ENCODE peak calls at places on chromosomes 7 and 10, in five cellular contexts. S is A549, Z is endothelial cell of umbilical vein, P is GM12878, L is K562. T is an unnamed sample.

GRCh38 chr7:36814311-36814710 is 90.0 kb upstream of the AOAH start:
- DNase-seq in S (no peak), Z (no peak), P (no peak), L (no peak), T (no peak)

GRCh38 chr7:22718911-22719420 is 8.0 kb upstream of the IL6 start:
- DNase-seq in S (no peak), Z (no peak), P (no peak), L (no peak), T (no peak)

GRCh38 chr10:64863836-64864235 is 1342.6 kb downstream of the REEP3 start:
- DNase-seq in S (no peak), Z (no peak), P (no peak), L (no peak), T (no peak)

GRCh38 chr7:134693256-134693655 is 46.6 kb downstream of the BPGM start:
- DNase-seq in S (peak), Z (no peak), P (no peak), L (no peak), T (no peak)

GRCh38 chr10:126224967-126225671 is 163.2 kb downstream of the ADAM12 start:
- DNase-seq in S (no peak), Z (no peak), P (no peak), L (no peak), T (no peak)

GRCh38 chr7:1123721-1124120 is 35.8 kb downstream of the GPER1 start:
- DNase-seq in S (peak), Z (peak), P (no peak), L (no peak), T (no peak)

GRCh38 chr10:129725011-129725410 is 239.1 kb downstream of the EBF3 start:
- DNase-seq in S (no peak), Z (no peak), P (no peak), L (no peak), T (no peak)

GRCh38 chr10:7942859-7943258 is 111.6 kb upstream of the GATA3 start:
- DNase-seq in S (no peak), Z (no peak), P (no peak), L (no peak), T (no peak)

GRCh38 chr10:123908379-123908778 is 16.8 kb upstream of the CPXM2 start:
- DNase-seq in S (no peak), Z (no peak), P (no peak), L (no peak), T (no peak)

GRCh38 chr10:111233439-111233838 is 156.6 kb downstream of the ADRA2A start:
- DNase-seq in S (no peak), Z (no peak), P (no peak), L (no peak), T (peak)

GRCh38 chr7:26705567-26705966 is 158.8 kb downstream of the SKAP2 start:
- DNase-seq in S (peak), Z (peak), P (no peak), L (no peak), T (no peak)

GRCh38 chr10:131657318-131657984 is 243.4 kb upstream of the PPP2R2D start:
- DNase-seq in S (no peak), Z (no peak), P (no peak), L (no peak), T (no peak)

GRCh38 chr7:96052860-96053452 is 268.9 kb downstream of the SLC25A13 start:
- DNase-seq in S (no peak), Z (no peak), P (no peak), L (no peak), T (no peak)

GRCh38 chr10:76582536-76582935 is 1055.1 kb downstream of the KCNMA1 start:
- DNase-seq in S (no peak), Z (no peak), P (no peak), L (no peak), T (no peak)

GRCh38 chr10:98030093-98030821 is at the start of gene CRTAC1:
- DNase-seq in S (peak), Z (peak), P (no peak), L (no peak), T (no peak)

GRCh38 chr7:452230-452751 is 67.4 kb downstream of the PDGFA start:
- DNase-seq in S (no peak), Z (no peak), P (no peak), L (peak), T (no peak)

GRCh38 chr10:103139803-103140202 is 53.3 kb downstream of the NT5C2 start:
- DNase-seq in S (peak), Z (no peak), P (no peak), L (no peak), T (peak)

GRCh38 chr7:28708033-28708451 is 250.1 kb downstream of the TRIL start:
- DNase-seq in S (no peak), Z (no peak), P (no peak), L (no peak), T (no peak)

GRCh38 chr10:52048051-52048450 is 266.0 kb upstream of the DKK1 start:
- DNase-seq in S (no peak), Z (no peak), P (no peak), L (no peak), T (no peak)

GRCh38 chr10:118903691-118904090 is 125.8 kb upstream of the NANOS1 start:
- DNase-seq in S (no peak), Z (no peak), P (no peak), L (no peak), T (no peak)

GRCh38 chr7:44348851-44349781 is 23.7 kb upstream of the CAMK2B start:
- DNase-seq in S (no peak), Z (no peak), P (no peak), L (no peak), T (no peak)

GRCh38 chr10:74156919-74157289 is 5.9 kb downstream of the ADK start:
- DNase-seq in S (no peak), Z (no peak), P (no peak), L (peak), T (peak)

GRCh38 chr7:20033621-20034200 is 183.5 kb downstream of the MACC1 start:
- DNase-seq in S (peak), Z (no peak), P (no peak), L (no peak), T (no peak)

GRCh38 chr10:76624470-76624869 is 1013.1 kb downstream of the KCNMA1 start:
- DNase-seq in S (no peak), Z (no peak), P (peak), L (no peak), T (peak)

GRCh38 chr10:44576715-44577191 is 191.9 kb upstream of the CXCL12 start:
- DNase-seq in S (no peak), Z (no peak), P (no peak), L (no peak), T (no peak)

GRCh38 chr10:44587488-44588140 is 202.7 kb upstream of the CXCL12 start:
- DNase-seq in S (no peak), Z (no peak), P (no peak), L (no peak), T (no peak)

GRCh38 chr10:44577533-44577932 is 192.6 kb upstream of the CXCL12 start:
- DNase-seq in S (no peak), Z (no peak), P (no peak), L (no peak), T (no peak)

GRCh38 chr10:44578271-44578670 is 193.4 kb upstream of the CXCL12 start:
- DNase-seq in S (no peak), Z (no peak), P (no peak), L (no peak), T (no peak)

DNA sequence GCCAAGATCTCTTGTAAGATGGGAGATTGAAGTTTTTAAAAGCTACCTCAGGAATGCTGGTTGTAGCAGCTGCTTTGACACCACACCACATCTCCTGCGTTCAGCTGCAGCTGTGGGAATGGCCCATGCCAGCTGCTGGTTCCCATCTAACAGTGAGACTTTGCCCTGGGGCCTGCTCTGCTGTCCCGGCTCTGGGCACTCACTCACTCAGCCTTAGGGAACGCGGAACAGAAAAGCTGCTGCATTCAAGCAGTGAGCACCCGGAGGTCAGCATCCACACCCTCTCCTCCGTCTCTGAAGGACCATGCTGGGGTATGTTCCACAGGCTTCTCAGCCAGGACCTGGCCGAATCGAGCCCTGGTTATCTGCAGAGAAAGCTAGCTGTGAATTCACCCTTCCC is 197.1 kb upstream of the CXCL12 start:
- DNase-seq in S (no peak), Z (no peak), P (no peak), L (no peak), T (no peak)
- TF ChIP-seq MYC in S (no peak), Z (no peak), P (no peak), L (no peak), T (no peak)

GRCh38 chr10:81576336-81576735 is 298.7 kb upstream of the NRG3 start:
- DNase-seq in S (no peak), Z (no peak), P (no peak), L (no peak), T (peak)
- TF ChIP-seq MAX in S (no peak), Z (no peak), P (no peak), L (no peak), T (no peak)

GRCh38 chr7:104767826-104768536 is 246.0 kb upstream of the KMT2E start:
- DNase-seq in S (no peak), Z (no peak), P (no peak), L (no peak), T (no peak)
- TF ChIP-seq MYC in S (no peak), Z (no peak), P (no peak), L (no peak), T (no peak)

DNA sequence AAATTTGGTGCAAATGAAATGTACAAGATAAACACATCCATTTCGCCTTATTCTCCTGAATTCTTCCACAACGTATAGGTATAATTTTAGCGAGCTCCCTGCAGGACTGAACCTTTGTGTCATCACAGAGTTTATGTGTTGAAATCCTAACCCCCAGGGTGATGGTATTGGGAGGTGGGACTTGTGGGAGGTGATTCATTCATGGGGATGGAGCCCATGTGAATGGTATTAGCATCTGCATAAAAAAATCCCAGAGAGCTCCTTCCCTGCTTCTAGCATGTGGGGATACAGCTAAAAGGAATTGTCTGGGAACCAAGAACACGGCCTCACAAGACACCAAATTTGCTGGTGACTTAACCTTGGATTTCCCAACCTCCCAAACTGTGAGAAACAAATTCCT is 741.4 kb upstream of the VSTM2A start:
- DNase-seq in S (no peak), Z (no peak), P (no peak), L (no peak), T (peak)
- TF ChIP-seq MAX in S (no peak), Z (no peak), P (no peak), L (no peak), T (no peak)

GRCh38 chr10:44369851-44370250 is 15.0 kb downstream of the CXCL12 start:
- DNase-seq in S (no peak), Z (no peak), P (no peak), L (no peak), T (no peak)

GRCh38 chr10:44370731-44371248 is 14.1 kb downstream of the CXCL12 start:
- DNase-seq in S (no peak), Z (no peak), P (no peak), L (no peak), T (no peak)

GRCh38 chr10:44374155-44374554 is 10.7 kb downstream of the CXCL12 start:
- DNase-seq in S (no peak), Z (no peak), P (no peak), L (no peak), T (no peak)

GRCh38 chr10:44373341-44373995 is 11.4 kb downstream of the CXCL12 start:
- DNase-seq in S (no peak), Z (no peak), P (no peak), L (no peak), T (no peak)

DNA sequence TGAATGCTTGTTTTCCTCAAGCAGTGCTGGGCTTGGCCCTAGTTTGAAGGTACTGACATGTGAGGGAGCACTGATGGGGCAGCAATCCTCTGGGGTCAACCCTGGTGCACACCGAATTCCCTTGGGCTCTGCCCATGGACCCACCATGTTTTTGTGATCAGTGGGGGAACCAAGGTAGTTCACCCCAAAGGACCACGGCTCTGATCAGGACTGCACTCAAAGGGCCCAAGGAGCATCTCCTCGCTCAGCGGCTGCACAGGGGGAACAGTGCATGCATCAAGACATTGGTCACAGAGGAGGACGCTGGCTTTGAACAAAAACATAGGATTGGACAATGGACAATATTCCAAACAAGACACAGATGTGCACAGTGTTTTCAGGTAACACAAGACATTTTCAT is 12.7 kb downstream of the CXCL12 start:
- DNase-seq in S (no peak), Z (no peak), P (no peak), L (no peak), T (no peak)
- TF ChIP-seq MYC in S (no peak), Z (no peak), P (no peak), L (no peak), T (no peak)

GRCh38 chr10:72746606-72747357 is 54.8 kb downstream of the MCU start:
- DNase-seq in S (no peak), Z (peak), P (no peak), L (no peak), T (peak)
- TF ChIP-seq MAX in S (no peak), Z (no peak), P (no peak), L (no peak), T (no peak)

DNA sequence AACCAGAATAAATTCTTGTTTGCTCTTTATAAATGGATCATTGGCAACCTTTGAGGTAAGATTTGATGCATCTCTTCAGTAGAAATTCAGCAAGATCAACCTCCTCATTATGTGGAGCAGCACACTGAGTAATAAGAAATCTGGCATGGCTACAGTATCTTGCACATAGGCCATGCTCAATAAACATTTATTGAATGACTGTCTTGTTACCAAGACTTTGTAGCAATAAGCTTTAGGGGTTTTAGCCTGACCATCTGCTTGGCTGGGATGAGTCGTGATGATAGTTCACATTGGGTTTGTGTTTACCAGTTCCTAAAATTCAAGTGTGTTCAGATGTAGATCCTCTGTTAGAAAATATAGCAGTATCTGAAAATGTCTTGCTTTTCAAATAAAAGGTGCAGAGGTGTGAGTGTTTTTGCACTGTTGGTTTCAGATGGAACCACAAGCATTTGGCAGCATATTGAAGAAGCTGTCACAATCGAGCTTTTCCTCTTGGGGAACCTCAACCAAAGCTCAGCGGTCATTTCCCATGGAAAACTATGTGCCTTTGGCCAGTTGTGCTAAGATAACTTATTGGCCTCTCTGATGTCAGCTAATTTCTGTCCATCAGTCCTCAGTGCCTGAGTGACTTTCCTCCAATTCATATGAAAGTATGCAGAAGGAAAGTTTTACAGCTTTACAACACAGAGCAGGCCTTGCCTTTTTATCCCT is 442.6 kb downstream of the GFRA1 start:
- DNase-seq in S (no peak), Z (no peak), P (no peak), L (no peak), T (no peak)
- TF ChIP-seq MYC in S (no peak), Z (no peak), P (no peak), L (no peak), T (no peak)

GRCh38 chr10:3978174-3978573 is 193.2 kb upstream of the KLF6 start:
- DNase-seq in S (no peak), Z (no peak), P (no peak), L (no peak), T (no peak)
- TF ChIP-seq MAX in S (no peak), Z (no peak), P (no peak), L (no peak), T (no peak)

DNA sequence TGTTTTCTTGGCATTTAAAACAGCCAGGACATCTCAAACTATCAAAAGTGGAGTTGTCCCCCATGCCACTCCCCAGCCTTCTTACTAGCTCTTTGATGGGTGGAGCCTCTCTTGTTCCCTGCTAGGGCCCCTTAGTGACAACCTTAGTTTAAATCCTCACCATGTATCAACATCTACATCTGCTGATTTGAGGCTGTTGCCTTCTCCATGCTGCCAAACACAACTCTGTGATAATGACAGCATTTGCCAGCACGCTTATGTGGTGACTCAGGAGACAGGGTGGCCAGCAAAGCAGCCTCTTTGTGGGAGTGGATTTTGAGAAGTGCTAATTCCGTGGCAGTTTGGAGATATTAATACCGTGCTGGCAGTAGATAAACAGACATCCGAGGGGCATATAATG is 145.4 kb downstream of the LRRC4 start:
- DNase-seq in S (no peak), Z (peak), P (no peak), L (peak), T (peak)
- TF ChIP-seq MYC in S (no peak), Z (no peak), P (no peak), L (no peak), T (no peak)

T was measured in NB4.